ENCODE peak calls at places on chromosomes 2 and 18, in ten cellular contexts. P is suprapubic skin, F is cardiac fibroblast, K is breast epithelium, T is GM23338, W is A549, X is GM12865, M is heart left ventricle, L is kidney epithelial cell, U is fibroblast of lung. I is an unnamed sample.

GRCh38 chr18:11665587-11665986 is 23.5 kb upstream of the GNAL start:
- DNase-seq in W (no peak), P (no peak), L (no peak), M (no peak), T (no peak), F (no peak), X (no peak), K (no peak), U (no peak), I (no peak)

GRCh38 chr2:240466579-240467148 is 31.2 kb downstream of the GPC1 start:
- DNase-seq in K (no peak), U (no peak), M (peak), W (no peak), X (no peak), L (no peak), P (peak), T (no peak), F (no peak), I (no peak)

GRCh38 chr2:7633556-7634153 is 716.4 kb downstream of the RNF144A start:
- DNase-seq in W (no peak), K (no peak), L (no peak), F (no peak), X (no peak), T (no peak), P (no peak), M (no peak), U (no peak), I (no peak)

GRCh38 chr2:24597181-24597870 is 106.3 kb downstream of the NCOA1 start:
- DNase-seq in W (no peak), K (no peak), X (no peak), U (no peak), T (no peak), P (no peak), F (no peak), M (no peak), L (no peak), I (no peak)

GRCh38 chr18:63505566-63506335 is 29.0 kb downstream of the SERPINB5 start:
- DNase-seq in W (peak), T (peak), M (no peak), K (no peak), F (peak), P (no peak), L (no peak), U (peak), X (peak), I (peak)

GRCh38 chr2:8379134-8379533 is 302.7 kb upstream of the ID2 start:
- DNase-seq in W (no peak), T (no peak), K (no peak), X (no peak), M (no peak), P (no peak), F (no peak), U (no peak), L (no peak), I (no peak)

GRCh38 chr2:179274749-179275148 is 10.1 kb upstream of the SESTD1 start:
- DNase-seq in L (no peak), U (no peak), W (no peak), M (no peak), X (peak), K (no peak), T (no peak), F (no peak), P (no peak), I (no peak)

GRCh38 chr2:46308629-46309028 is 11.4 kb downstream of the EPAS1 start:
- DNase-seq in M (no peak), X (no peak), K (no peak), F (no peak), W (no peak), P (no peak), L (no peak), U (no peak), T (no peak), I (no peak)

GRCh38 chr2:127130421-127130820 is 23.5 kb upstream of the BIN1 start:
- DNase-seq in F (no peak), M (no peak), X (no peak), T (no peak), U (no peak), L (no peak), P (no peak), W (no peak), K (no peak), I (no peak)
- TF ChIP-seq CTCF in F (no peak), M (no peak), X (no peak), T (no peak), U (no peak), L (no peak), P (no peak), W (no peak), K (no peak), I (no peak)

GRCh38 chr18:26405190-26405781 is 143.1 kb downstream of the KCTD1 start:
- DNase-seq in M (peak), W (peak), T (peak), P (no peak), F (peak), L (no peak), X (peak), K (no peak), U (peak), I (peak)
- TF ChIP-seq CTCF in M (peak), W (peak), T (peak), P (no peak), F (peak), L (peak), X (peak), K (no peak), U (peak), I (peak)

DNA sequence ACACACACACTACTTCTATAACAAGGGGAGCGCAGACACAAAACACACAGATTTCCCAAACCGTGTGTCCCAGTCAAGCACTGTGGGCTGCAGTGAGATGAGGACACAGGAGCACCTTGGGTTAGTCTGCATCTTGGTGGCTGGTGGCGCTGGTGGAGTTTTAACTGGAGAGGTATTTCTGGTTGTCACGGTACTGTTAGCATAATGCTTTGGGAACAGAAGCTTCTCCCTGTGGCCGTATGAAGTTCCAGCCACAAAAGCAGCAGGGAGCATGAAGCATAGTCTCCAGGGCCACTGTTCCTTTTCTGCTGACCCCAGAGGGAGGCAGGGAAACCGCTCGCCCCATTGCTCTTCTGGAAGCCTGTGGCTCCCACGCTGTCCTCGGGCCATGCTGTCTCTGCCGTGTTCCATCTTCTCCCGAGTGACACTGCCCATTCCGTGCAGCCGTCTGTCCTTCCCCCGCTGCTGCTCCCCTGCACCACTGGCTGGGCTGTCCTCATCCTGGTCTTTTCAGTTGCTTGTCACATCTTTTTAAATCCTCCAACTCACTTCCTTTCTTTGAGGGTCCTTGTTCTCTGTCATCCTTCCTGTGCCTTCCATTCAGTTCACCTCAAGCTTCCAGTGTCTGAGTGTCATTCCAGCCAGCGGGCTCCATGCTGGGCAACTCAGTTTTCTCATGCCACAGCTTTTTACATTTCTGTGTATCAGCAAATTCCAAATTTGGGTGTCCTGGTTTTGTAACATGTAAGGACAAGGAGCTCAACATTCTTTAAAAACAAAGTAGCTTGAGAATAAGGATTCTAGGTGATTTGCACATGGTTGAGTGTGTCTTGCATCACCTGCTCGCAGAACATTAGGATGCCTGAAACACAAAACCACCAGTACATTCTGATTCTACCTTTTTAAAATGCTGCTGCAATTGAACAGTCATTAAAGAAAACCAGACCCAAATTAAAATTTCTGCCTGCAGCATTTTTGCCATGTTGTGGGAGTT is 125.0 kb downstream of the MTCL1 start:
- DNase-seq in K (no peak), M (no peak), T (no peak), U (no peak), F (no peak), X (no peak), P (no peak), W (no peak), L (no peak), I (no peak)
- TF ChIP-seq CTCF in K (no peak), M (no peak), T (no peak), U (no peak), F (no peak), X (no peak), P (no peak), W (no peak), L (no peak), I (no peak)

GRCh38 chr2:19358242-19359020 is at the start of gene OSR1:
- DNase-seq in W (peak), M (peak), T (peak), K (no peak), F (peak), U (peak), X (no peak), P (peak), L (no peak), I (peak)
- TF ChIP-seq CTCF in W (no peak), M (no peak), T (no peak), K (no peak), F (no peak), U (no peak), X (no peak), P (no peak), L (no peak), I (no peak)

GRCh38 chr2:134466141-134466540 is 212.3 kb downstream of the MGAT5 start:
- DNase-seq in M (no peak), P (no peak), X (peak), U (no peak), K (no peak), L (no peak), T (peak), W (peak), F (peak), I (peak)
- TF ChIP-seq CTCF in M (peak), P (no peak), X (peak), U (peak), K (no peak), L (peak), T (peak), W (peak), F (peak), I (peak)

DNA sequence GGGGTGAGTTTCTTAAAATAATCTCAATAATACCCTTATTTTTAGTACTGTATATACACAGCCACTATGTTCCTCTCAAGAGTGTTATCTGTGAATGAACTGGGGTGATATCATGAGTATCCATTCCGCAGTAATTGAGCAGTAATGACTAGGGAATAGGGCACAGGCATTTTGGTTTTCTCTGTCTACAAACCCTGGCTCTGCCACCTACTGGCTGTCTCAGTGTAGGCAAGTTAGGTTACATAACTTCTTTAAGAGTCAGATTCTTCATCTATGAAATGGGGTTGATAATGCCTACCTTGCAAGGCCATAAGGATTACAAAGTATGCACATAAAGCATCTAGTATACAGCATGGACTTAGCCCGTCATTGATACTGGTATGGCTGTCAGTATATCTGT is 555.8 kb downstream of the NRXN1 start:
- DNase-seq in X (no peak), M (no peak), F (no peak), W (no peak), L (no peak), K (no peak), U (no peak), T (peak), P (no peak), I (no peak)
- TF ChIP-seq CTCF in X (peak), M (no peak), F (no peak), W (no peak), L (no peak), K (no peak), U (no peak), T (peak), P (no peak), I (no peak)

I was measured in GM13976.